ENCODE peak calls at places on chromosome 22, in six cellular contexts. C is ascending aorta; Z is cardiac muscle cell; K is AG04450; P is CD4-positive, alpha-beta T cell; Y is astrocyte of the cerebellum. L is an unnamed sample.

GRCh38 chr22:29636751-29637150 is 33.3 kb downstream of the NF2 start:
- DNase-seq in C (no peak), Z (no peak), K (no peak), P (no peak), Y (no peak), L (no peak)

GRCh38 chr22:46797355-46797754 is 34.9 kb downstream of the TBC1D22A start:
- DNase-seq in C (no peak), Z (peak; percentile 41), K (no peak), P (no peak), Y (no peak), L (no peak)

GRCh38 chr22:29480512-29481264 is 670 bp downstream of the NEFH start:
- DNase-seq in C (no peak), Z (peak; percentile 82), K (no peak), P (no peak), Y (peak; percentile 5), L (no peak)

GRCh38 chr22:49582171-49582570 is 245.5 kb downstream of the BRD1 start:
- DNase-seq in C (no peak), Z (no peak), K (no peak), P (no peak), Y (no peak), L (no peak)

GRCh38 chr22:43390166-43390565 is 21.6 kb upstream of the MPPED1 start:
- DNase-seq in C (no peak), Z (no peak), K (no peak), P (no peak), Y (no peak), L (no peak)

GRCh38 chr22:42788466-42788865 is 67.8 kb upstream of the A4GALT start:
- DNase-seq in C (no peak), Z (no peak), K (no peak), P (no peak), Y (no peak), L (no peak)

GRCh38 chr22:43945632-43946390 is 9.4 kb upstream of the SAMM50 start:
- DNase-seq in C (no peak), Z (peak; percentile 77), K (no peak), P (peak; percentile 70), Y (peak; percentile 20), L (peak; percentile 86)

GRCh38 chr22:26291940-26292666 is 122.8 kb downstream of the SEZ6L start:
- DNase-seq in C (no peak), Z (no peak), K (no peak), P (no peak), Y (no peak), L (no peak)

GRCh38 chr22:32864041-32864440 is 62.5 kb downstream of the TIMP3 start:
- DNase-seq in C (no peak), Z (no peak), K (no peak), P (no peak), Y (no peak), L (no peak)

GRCh38 chr22:36565152-36565507 is 36.2 kb upstream of the EIF3D start:
- DNase-seq in C (no peak), Z (no peak), K (no peak), P (no peak), Y (no peak), L (no peak)

GRCh38 chr22:49906071-49906798 is 12.0 kb downstream of the ALG12 start:
- DNase-seq in C (no peak), Z (no peak), K (no peak), P (no peak), Y (no peak), L (no peak)

GRCh38 chr22:20205964-20206708 is 55.3 kb upstream of the CCDC188 start:
- DNase-seq in C (no peak), Z (peak; percentile 49), K (peak; percentile 11), P (peak; percentile 72), Y (no peak), L (peak; percentile 82)
- TF ChIP-seq CTCF in C (no peak), Z (no peak), K (peak; percentile 25), P (no peak), Y (no peak), L (no peak)

GRCh38 chr22:38201718-38202436 is at the start of gene MAFF:
- DNase-seq in C (peak; percentile 88), Z (peak; percentile 96), K (peak; percentile 93), P (peak; percentile 81), Y (peak; percentile 94), L (peak; percentile 98)
- TF ChIP-seq CTCF in C (no peak), Z (no peak), K (no peak), P (no peak), Y (no peak), L (no peak)

GRCh38 chr22:41766476-41766875 is 34.0 kb upstream of the CCDC134 start:
- DNase-seq in C (no peak), Z (no peak), K (no peak), P (no peak), Y (no peak), L (no peak)

GRCh38 chr22:41758231-41758630 is 42.2 kb upstream of the CCDC134 start:
- DNase-seq in C (no peak), Z (no peak), K (no peak), P (no peak), Y (no peak), L (no peak)

GRCh38 chr22:41768420-41768819 is 32.1 kb upstream of the CCDC134 start:
- DNase-seq in C (no peak), Z (no peak), K (no peak), P (no peak), Y (peak; percentile 9), L (no peak)

GRCh38 chr22:41757507-41757906 is 43.0 kb upstream of the CCDC134 start:
- DNase-seq in C (no peak), Z (no peak), K (no peak), P (no peak), Y (no peak), L (no peak)

GRCh38 chr22:41762980-41763779 is 37.3 kb upstream of the CCDC134 start:
- DNase-seq in C (no peak), Z (peak; percentile 65), K (no peak), P (peak; percentile 38), Y (no peak), L (peak; percentile 64)
- TF ChIP-seq CTCF in C (no peak), Z (peak; percentile 55), K (peak; percentile 41), P (no peak), Y (peak; percentile 37), L (peak; percentile 63)

DNA sequence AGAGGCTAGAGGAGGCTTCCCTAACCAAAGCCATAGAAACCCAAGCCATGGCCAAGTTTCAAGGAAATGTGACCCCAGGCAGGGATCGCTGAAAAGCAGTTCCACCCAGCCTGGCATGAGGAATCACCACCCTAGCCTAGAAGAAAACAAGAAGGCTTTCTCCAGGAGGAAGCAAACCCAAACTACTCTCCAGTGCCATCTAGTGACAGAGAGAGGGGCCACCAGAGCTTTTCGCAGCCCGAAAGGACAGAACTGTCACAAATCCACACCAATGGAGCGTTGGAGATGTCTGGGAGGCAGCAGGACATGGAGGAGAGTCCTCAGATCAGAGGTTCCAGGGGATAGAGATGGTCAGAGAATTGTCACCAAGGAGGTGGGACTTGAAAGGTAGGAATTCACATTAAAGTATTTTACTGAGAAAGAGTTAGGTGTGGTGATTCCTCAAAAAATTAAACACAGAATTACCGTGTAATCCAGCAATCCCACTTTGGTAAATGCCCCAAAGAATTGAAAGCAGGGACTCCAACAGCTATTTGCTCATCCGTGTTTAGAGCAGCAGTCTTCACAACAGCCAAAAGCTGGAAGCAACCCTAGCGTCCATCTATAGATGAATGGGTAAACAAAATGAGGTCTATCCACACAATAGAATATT is 67.3 kb upstream of the NUP50 start:
- DNase-seq in C (no peak), Z (peak; percentile 73), K (no peak), P (no peak), Y (peak; percentile 35), L (peak; percentile 83)
- TF ChIP-seq CTCF in C (peak; percentile 58), Z (peak; percentile 97), K (peak; percentile 98), P (peak; percentile 59), Y (peak; percentile 98), L (peak; percentile 73)

GRCh38 chr22:37624017-37624365 is 15.4 kb downstream of the GGA1 start:
- DNase-seq in C (no peak), Z (no peak), K (no peak), P (no peak), Y (no peak), L (no peak)
- TF ChIP-seq CTCF in C (no peak), Z (no peak), K (no peak), P (no peak), Y (no peak), L (no peak)

GRCh38 chr22:27747396-27748256 is 53.9 kb downstream of the MN1 start:
- DNase-seq in C (no peak), Z (no peak), K (no peak), P (no peak), Y (no peak), L (no peak)
- TF ChIP-seq CTCF in C (peak; percentile 52), Z (peak; percentile 42), K (no peak), P (no peak), Y (peak; percentile 46), L (no peak)

GRCh38 chr22:17400305-17400704 is 31.0 kb downstream of the CECR2 start:
- DNase-seq in C (no peak), Z (no peak), K (no peak), P (no peak), Y (no peak), L (no peak)
- TF ChIP-seq CTCF in C (no peak), Z (no peak), K (no peak), P (no peak), Y (no peak), L (no peak)

GRCh38 chr22:31439805-31440204 is 40.4 kb downstream of the DRG1 start:
- DNase-seq in C (no peak), Z (no peak), K (no peak), P (no peak), Y (no peak), L (no peak)
- TF ChIP-seq CTCF in C (no peak), Z (no peak), K (no peak), P (no peak), Y (no peak), L (no peak)

DNA sequence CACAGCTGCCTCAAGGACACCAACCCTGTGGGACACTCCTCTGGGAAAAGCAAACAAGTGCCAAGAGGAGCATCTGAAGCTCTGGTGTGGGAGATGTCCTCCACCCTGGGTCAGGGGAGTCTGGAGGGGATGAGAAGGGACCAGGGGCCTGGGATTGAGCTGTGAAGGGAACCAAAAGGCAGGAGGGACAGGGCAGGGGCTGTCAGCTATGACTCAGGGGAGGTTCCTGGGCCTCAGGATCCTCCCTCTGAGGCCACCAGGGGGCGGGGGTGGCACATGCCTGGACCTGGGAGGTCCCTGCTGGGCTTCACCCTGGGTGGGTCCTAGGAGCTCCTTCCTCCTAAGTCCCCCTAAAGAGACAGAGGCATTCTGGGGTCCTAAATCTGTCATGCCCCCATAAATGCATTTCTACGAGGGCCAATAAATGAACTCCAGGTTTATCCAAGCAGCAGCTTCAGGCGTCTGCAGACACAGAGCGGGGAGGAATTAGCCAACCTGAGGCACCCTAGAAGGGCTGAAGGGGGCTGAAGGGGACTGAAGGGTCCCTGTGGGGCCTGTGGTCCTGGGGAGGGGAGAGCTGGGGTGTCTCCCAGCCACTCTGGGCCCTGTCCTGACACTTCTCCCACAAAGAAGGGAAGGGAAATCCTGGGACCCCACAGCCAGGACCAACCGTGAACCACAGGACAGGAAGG is 31.9 kb upstream of the IGLL5 start:
- DNase-seq in C (no peak), Z (no peak), K (no peak), P (peak; percentile 45), Y (no peak), L (peak; percentile 64)
- TF ChIP-seq CTCF in C (no peak), Z (peak; percentile 40), K (peak; percentile 43), P (peak; percentile 37), Y (peak; percentile 26), L (peak; percentile 34)

L was measured in GM13976.